ENCODE peak calls at places on chromosomes 5 and 9, in eight cellular contexts. R, B, L, Q, W, U, N and T are unnamed samples. For H3K4me1, the result is how much of the 10 kb centered on the place peaks cover.

GRCh38 chr5:103561670-103562069 is 919 bp downstream of the NUDT12 start:
- DNase-seq in R (no peak), B (no peak), L (no peak), Q (no peak), W (no peak), U (no peak), N (no peak), T (no peak)

GRCh38 chr5:9365501-9365900 is 180.4 kb downstream of the SEMA5A start:
- DNase-seq in R (no peak), B (no peak), L (no peak), Q (peak), W (no peak), U (no peak), N (no peak), T (no peak)

GRCh38 chr5:67414712-67415111 is 218.1 kb upstream of the CD180 start:
- DNase-seq in R (no peak), B (no peak), L (no peak), Q (no peak), W (no peak), U (no peak), N (no peak), T (no peak)

GRCh38 chr5:50786073-50786472 is 119.6 kb downstream of the PARP8 start:
- DNase-seq in R (no peak), B (peak), L (no peak), Q (no peak), W (no peak), U (no peak), N (no peak), T (no peak)

GRCh38 chr5:160188151-160188967 is 40.9 kb upstream of the FABP6 start:
- DNase-seq in R (no peak), B (peak), L (no peak), Q (peak), W (peak), U (no peak), N (peak), T (peak)

GRCh38 chr5:60630179-60630578 is 69.8 kb downstream of the DEPDC1B start:
- DNase-seq in R (no peak), B (no peak), L (no peak), Q (no peak), W (no peak), U (no peak), N (no peak), T (no peak)

GRCh38 chr5:142834504-142834903 is 64.3 kb downstream of the ARHGAP26 start:
- DNase-seq in R (no peak), B (no peak), L (no peak), Q (no peak), W (no peak), U (no peak), N (peak), T (no peak)

GRCh38 chr9:123087359-123087888 is 54.0 kb downstream of the GPR21 start:
- DNase-seq in R (no peak), B (no peak), L (no peak), Q (no peak), W (no peak), U (no peak), N (no peak), T (no peak)

GRCh38 chr9:100425758-100426157 is 1.2 kb upstream of the MSANTD3 start:
- DNase-seq in R (no peak), B (no peak), L (no peak), Q (no peak), W (no peak), U (no peak), N (no peak), T (no peak)

GRCh38 chr9:123073991-123074422 is 40.5 kb downstream of the GPR21 start:
- DNase-seq in R (no peak), B (no peak), L (no peak), Q (no peak), W (no peak), U (no peak), N (no peak), T (no peak)

GRCh38 chr9:129140397-129141065 is 29.3 kb downstream of the PTPA start:
- DNase-seq in R (no peak), B (peak), L (no peak), Q (peak), W (no peak), U (no peak), N (peak), T (peak)

GRCh38 chr5:95712347-95712958 is 18.7 kb upstream of the RHOBTB3 start:
- DNase-seq in R (peak), B (peak), L (no peak), Q (no peak), W (no peak), U (no peak), N (peak), T (peak)

GRCh38 chr5:131953969-131954368 is 8.5 kb upstream of the MEIKIN start:
- DNase-seq in R (no peak), B (no peak), L (no peak), Q (no peak), W (no peak), U (no peak), N (no peak), T (no peak)

GRCh38 chr5:1722877-1723276 is 76.8 kb downstream of the MRPL36 start:
- DNase-seq in R (no peak), B (no peak), L (no peak), Q (no peak), W (peak), U (no peak), N (no peak), T (no peak)

GRCh38 chr5:143140492-143141231 is 262.8 kb downstream of the NR3C1 start:
- DNase-seq in R (no peak), B (no peak), L (no peak), Q (no peak), W (no peak), U (no peak), N (peak), T (no peak)

GRCh38 chr5:137220523-137220927 is 278.6 kb downstream of the SPOCK1 start:
- DNase-seq in R (peak), B (peak), L (no peak), Q (no peak), W (no peak), U (no peak), N (no peak), T (no peak)

GRCh38 chr5:109195667-109196066 is 214.1 kb downstream of the PJA2 start:
- DNase-seq in R (no peak), B (no peak), L (no peak), Q (no peak), W (no peak), U (no peak), N (no peak), T (no peak)

GRCh38 chr5:109191153-109191558 is 218.6 kb downstream of the PJA2 start:
- DNase-seq in R (peak), B (peak), L (no peak), Q (no peak), W (no peak), U (no peak), N (no peak), T (no peak)

GRCh38 chr5:109196486-109196885 is 213.3 kb downstream of the PJA2 start:
- DNase-seq in R (no peak), B (no peak), L (no peak), Q (no peak), W (no peak), U (no peak), N (no peak), T (no peak)

GRCh38 chr5:109192543-109193281 is 217.1 kb downstream of the PJA2 start:
- DNase-seq in R (no peak), B (no peak), L (no peak), Q (no peak), W (no peak), U (no peak), N (peak), T (no peak)

DNA sequence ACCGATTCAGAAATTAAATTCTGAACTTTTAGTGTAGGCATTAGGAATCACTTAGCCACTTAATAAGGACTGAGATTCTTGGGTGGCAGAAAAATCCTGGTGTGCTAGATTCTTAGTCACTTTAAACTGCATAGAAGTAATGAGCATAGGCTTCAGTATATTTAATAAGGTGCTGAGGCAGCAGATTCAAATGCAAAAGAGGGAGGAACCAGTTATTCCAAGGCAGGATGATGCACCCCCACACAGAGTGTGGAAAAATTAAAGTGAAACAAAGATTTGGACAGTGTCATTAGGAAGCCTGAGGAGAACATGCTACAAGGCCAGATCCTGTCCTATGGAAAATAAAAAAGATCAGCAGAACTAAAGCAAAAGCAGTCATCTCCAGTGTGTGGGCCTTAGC is 217.7 kb downstream of the PJA2 start:
- DNase-seq in R (no peak), B (no peak), L (no peak), Q (no peak), W (no peak), U (no peak), N (no peak), T (no peak)
- H3K4me1 ChIP-seq in R (under half), B (under half), L (under half), Q (under half), W (under half), U (under half), N (under half), T (under half)

GRCh38 chr5:151138114-151138513 is 19.5 kb downstream of the ANXA6 start:
- DNase-seq in R (no peak), B (no peak), L (no peak), Q (no peak), W (no peak), U (no peak), N (no peak), T (no peak)
- H3K4me1 ChIP-seq in R (under half), B (under half), L (half or more), Q (under half), W (under half), U (under half), N (under half), T (under half)

GRCh38 chr5:59036274-59036961 is 453.5 kb downstream of the RAB3C start:
- DNase-seq in R (peak), B (peak), L (peak), Q (no peak), W (peak), U (no peak), N (peak), T (no peak)
- H3K4me1 ChIP-seq in R (under half), B (half or more), L (under half), Q (half or more), W (under half), U (under half), N (under half), T (under half)

GRCh38 chr5:16913840-16914435 is 22.1 kb downstream of the MYO10 start:
- DNase-seq in R (no peak), B (no peak), L (no peak), Q (no peak), W (no peak), U (no peak), N (no peak), T (no peak)

GRCh38 chr5:16912080-16912479 is 24.0 kb downstream of the MYO10 start:
- DNase-seq in R (no peak), B (no peak), L (no peak), Q (no peak), W (no peak), U (no peak), N (no peak), T (no peak)

GRCh38 chr5:16914584-16914983 is 21.5 kb downstream of the MYO10 start:
- DNase-seq in R (no peak), B (no peak), L (no peak), Q (no peak), W (no peak), U (no peak), N (no peak), T (no peak)

GRCh38 chr5:16916262-16916878 is 19.7 kb downstream of the MYO10 start:
- DNase-seq in R (peak), B (peak), L (no peak), Q (no peak), W (no peak), U (no peak), N (no peak), T (no peak)

GRCh38 chr5:16913187-16913839 is 22.8 kb downstream of the MYO10 start:
- DNase-seq in R (peak), B (peak), L (no peak), Q (no peak), W (no peak), U (no peak), N (peak), T (peak)
- H3K4me1 ChIP-seq in R (half or more), B (half or more), L (under half), Q (under half), W (under half), U (under half), N (under half), T (under half)

DNA sequence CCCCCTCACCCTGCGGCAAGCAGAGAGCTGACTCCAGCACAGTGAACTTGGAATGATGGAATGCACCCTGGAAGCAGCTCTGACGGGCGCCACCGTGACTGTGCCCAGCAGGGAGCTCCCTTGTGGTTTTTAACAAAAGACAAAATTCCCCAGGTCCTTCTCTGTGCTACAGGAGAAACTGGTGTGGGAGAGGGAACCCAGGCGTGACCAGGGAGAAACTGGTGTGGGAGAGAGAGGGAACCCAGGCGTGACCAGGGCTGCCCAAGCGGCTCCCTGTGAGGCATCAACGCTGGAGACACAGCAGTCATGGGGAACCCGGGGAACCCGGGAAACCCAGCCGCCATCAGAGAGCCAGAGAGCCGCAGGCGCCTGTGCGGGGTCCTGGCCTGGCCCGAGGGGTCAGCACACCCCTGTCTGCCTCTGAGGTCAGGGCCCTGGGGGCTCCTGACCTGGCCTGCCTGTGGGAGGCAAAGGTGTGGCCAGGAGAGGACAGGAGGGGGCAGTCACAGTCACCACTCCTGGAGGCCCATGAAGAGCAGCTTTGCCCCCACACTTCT is 3.1 kb upstream of the AHRR start:
- DNase-seq in R (peak), B (peak), L (no peak), Q (no peak), W (no peak), U (no peak), N (no peak), T (peak)
- H3K4me1 ChIP-seq in R (half or more), B (under half), L (under half), Q (under half), W (under half), U (under half), N (under half), T (under half)

GRCh38 chr5:141003791-141004601 is 37.7 kb downstream of the PCDHAC2 start:
- DNase-seq in R (peak), B (peak), L (no peak), Q (no peak), W (no peak), U (no peak), N (no peak), T (peak)

GRCh38 chr5:141001466-141001853 is 35.2 kb downstream of the PCDHAC2 start:
- DNase-seq in R (peak), B (peak), L (no peak), Q (no peak), W (no peak), U (no peak), N (no peak), T (peak)

GRCh38 chr5:141003026-141003425 is 36.8 kb downstream of the PCDHAC2 start:
- DNase-seq in R (no peak), B (no peak), L (no peak), Q (no peak), W (no peak), U (no peak), N (no peak), T (no peak)

GRCh38 chr5:141001854-141002666 is 35.8 kb downstream of the PCDHAC2 start:
- DNase-seq in R (peak), B (no peak), L (no peak), Q (no peak), W (no peak), U (no peak), N (no peak), T (peak)

DNA sequence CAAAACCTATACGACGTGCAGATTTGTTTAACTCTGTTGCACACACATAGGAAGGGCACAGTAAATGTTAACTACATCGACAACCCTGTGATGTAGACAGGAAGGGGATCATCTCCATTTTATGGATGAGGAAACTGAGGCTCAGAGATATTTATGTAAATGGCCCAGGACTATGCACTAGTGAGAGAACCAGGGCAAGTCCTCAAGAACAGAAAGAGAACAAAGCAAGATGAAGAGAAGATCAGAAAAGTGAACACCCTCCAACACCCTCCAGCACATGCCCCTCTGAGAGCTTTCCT is 36.3 kb downstream of the PCDHAC2 start:
- DNase-seq in R (no peak), B (no peak), L (no peak), Q (no peak), W (no peak), U (no peak), N (no peak), T (no peak)
- H3K4me1 ChIP-seq in R (under half), B (under half), L (under half), Q (under half), W (under half), U (under half), N (under half), T (under half)

DNA sequence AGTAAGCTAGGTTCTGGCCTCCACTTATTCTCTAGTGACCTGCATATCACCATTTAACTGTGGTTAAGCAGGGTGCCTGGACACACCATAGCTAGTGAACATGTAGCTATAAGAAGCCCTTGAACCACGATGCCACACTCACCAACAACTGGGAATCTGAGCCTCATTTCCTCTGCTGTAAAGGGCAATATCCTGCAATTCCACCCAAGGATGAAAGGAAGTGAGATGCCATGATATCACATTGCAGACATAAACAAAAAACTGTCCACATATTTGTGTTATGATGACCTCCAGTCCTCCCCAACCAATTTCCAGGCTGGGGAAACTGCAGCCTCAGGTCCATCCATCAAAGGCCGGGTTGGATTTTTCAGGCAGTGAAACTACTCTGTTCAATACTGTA is 10.4 kb downstream of the TNIP1 start:
- DNase-seq in R (no peak), B (no peak), L (no peak), Q (no peak), W (no peak), U (no peak), N (no peak), T (no peak)
- H3K4me1 ChIP-seq in R (under half), B (under half), L (under half), Q (half or more), W (under half), U (half or more), N (half or more), T (under half)